ENCODE peak calls at places on chromosomes 7 and 10, in five cellular contexts. Z is H9, N is brain microvascular endothelial cell, G is omental fat pad, E is MM.1S. Y is an unnamed sample.

GRCh38 chr10:64976150-64976549 is 1454.9 kb downstream of the REEP3 start:
- DNase-seq in Z (no peak), N (no peak), G (no peak), E (no peak), Y (no peak)

GRCh38 chr10:30671011-30671616 is 41.6 kb upstream of the LYZL2 start:
- DNase-seq in Z (peak; percentile 53), N (peak; percentile 60), G (no peak), E (peak; percentile 70), Y (peak; percentile 40)

GRCh38 chr10:94210465-94211186 is 152.1 kb downstream of the NOC3L start:
- DNase-seq in Z (no peak), N (no peak), G (no peak), E (no peak), Y (no peak)

GRCh38 chr7:101818699-101819071 is 1.3 kb downstream of the CUX1 start:
- DNase-seq in Z (no peak), N (no peak), G (no peak), E (no peak), Y (no peak)

GRCh38 chr7:78924581-78924980 is 528.9 kb downstream of the MAGI2 start:
- DNase-seq in Z (no peak), N (peak; percentile 20), G (no peak), E (no peak), Y (no peak)

GRCh38 chr7:154984601-154985188 is 18.2 kb downstream of the PAXIP1 start:
- DNase-seq in Z (no peak), N (no peak), G (no peak), E (no peak), Y (no peak)

GRCh38 chr10:101003639-101004206 is 4.1 kb downstream of the LZTS2 start:
- DNase-seq in Z (no peak), N (no peak), G (no peak), E (no peak), Y (no peak)

GRCh38 chr7:158933468-158934139 is 77.2 kb downstream of the DYNC2I1 start:
- DNase-seq in Z (no peak), N (no peak), G (no peak), E (no peak), Y (no peak)

GRCh38 chr7:64625114-64626082 is 40.5 kb upstream of the ZNF107 start:
- DNase-seq in Z (no peak), N (no peak), G (no peak), E (peak; percentile 34), Y (peak; percentile 9)

GRCh38 chr10:59362184-59362966 is at the start of gene FAM13C:
- DNase-seq in Z (peak; percentile 85), N (peak; percentile 46), G (no peak), E (peak; percentile 64), Y (peak; percentile 30)

GRCh38 chr10:126474031-126474430 is 85.8 kb upstream of the ADAM12 start:
- DNase-seq in Z (no peak), N (no peak), G (no peak), E (no peak), Y (no peak)

GRCh38 chr7:30828591-30828990 is 57.4 kb downstream of the MINDY4 start:
- DNase-seq in Z (no peak), N (no peak), G (no peak), E (no peak), Y (no peak)

GRCh38 chr7:108014747-108015682 is 12.1 kb upstream of the LAMB1 start:
- DNase-seq in Z (no peak), N (no peak), G (no peak), E (no peak), Y (no peak)

GRCh38 chr10:73785721-73786511 is 510 bp downstream of the ZSWIM8 start:
- DNase-seq in Z (peak; percentile 59), N (peak; percentile 52), G (no peak), E (peak; percentile 41), Y (peak; percentile 59)

GRCh38 chr10:46520381-46520780 is 36.1 kb downstream of the GPRIN2 start:
- DNase-seq in Z (no peak), N (no peak), G (no peak), E (no peak), Y (no peak)

GRCh38 chr7:135427166-135427565 is 82.7 kb downstream of the CNOT4 start:
- DNase-seq in Z (no peak), N (no peak), G (no peak), E (no peak), Y (no peak)

GRCh38 chr7:27165089-27165654 is at the start of gene HOXA9:
- DNase-seq in Z (no peak), N (no peak), G (no peak), E (no peak), Y (no peak)

GRCh38 chr7:45021604-45022296 is 21.7 kb downstream of the CCM2 start:
- DNase-seq in Z (no peak), N (peak; percentile 57), G (no peak), E (no peak), Y (no peak)

GRCh38 chr7:80882213-80882801 is 36.5 kb downstream of the SEMA3C start:
- DNase-seq in Z (no peak), N (no peak), G (no peak), E (no peak), Y (no peak)

GRCh38 chr10:122993797-122994336 is 13.7 kb downstream of the PSTK start:
- DNase-seq in Z (no peak), N (no peak), G (no peak), E (no peak), Y (no peak)

DNA sequence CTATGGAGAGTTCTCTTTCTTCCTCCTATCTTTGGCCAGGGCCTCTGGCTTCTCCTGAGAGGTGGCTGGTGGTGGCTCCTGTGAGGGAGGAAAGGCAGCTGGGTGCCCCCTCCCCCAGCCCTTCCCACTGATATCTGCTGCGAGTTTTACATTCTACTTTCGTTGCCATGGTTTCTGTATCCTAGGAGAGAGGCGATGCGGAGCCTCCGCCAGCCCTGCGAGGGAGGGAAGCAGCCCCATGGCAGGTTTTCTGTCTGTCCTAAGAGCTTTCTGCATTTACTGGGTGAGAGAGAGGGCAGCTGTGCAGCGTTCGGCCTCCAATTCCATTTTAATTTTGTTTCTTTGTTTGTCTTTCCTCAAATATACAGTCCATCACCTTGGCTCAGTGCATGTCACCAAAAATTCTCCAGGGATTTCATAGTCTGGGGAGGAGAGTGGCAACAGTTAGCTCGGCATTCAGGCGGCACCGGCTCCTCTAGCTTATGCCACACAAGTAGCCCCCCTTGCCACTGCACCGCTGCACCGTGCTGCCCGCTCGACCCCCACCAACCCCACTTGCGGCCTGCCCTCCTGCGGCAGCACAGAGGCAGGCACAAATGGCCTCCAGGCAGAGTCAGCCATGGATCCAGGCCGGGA is 20.4 kb downstream of the DNAJB12 start:
- DNase-seq in Z (peak; percentile 77), N (peak; percentile 89), G (no peak), E (no peak), Y (no peak)
- TF ChIP-seq CTCF in Z (no peak), N (no peak), G (no peak), E (no peak), Y (no peak)

DNA sequence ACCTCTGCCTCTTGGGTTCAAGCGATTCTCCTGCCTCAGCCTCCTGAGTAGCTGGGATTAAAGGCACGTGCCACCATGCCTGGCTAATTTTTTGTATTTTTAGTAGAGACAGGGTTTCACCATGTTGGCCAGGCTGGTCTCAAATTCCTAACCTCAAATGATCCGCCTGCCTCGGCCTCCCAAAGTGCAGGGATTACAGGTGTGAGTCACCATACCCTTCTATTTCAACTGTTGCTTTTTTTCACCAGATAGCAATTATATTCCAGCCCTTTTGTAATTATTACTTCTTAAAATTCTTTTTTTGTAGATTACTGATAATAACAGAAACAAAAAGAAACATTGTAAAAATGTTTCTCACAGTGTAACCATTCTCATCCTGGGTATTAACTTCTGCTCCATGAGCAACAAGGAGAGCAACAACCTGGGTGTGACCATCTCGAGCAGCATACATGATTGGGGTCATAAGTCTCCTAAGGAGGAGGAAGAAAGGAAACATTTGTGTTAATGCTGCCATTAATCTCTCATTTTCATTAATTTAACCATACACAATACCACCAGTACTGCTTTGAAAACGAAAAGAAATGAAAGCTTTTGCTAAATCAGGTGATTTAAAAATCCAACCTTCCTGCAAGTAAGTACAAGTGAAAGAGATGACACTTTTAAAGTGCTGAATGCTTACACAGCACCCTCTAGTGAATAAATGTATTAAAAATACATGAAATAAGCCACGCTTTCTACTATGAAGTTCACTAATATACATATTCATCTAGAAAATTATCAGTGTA is 41.8 kb downstream of the ASZ1 start:
- DNase-seq in Z (no peak), N (no peak), G (no peak), E (peak; percentile 79), Y (peak; percentile 15)
- TF ChIP-seq CTCF in Z (peak; percentile 53), N (peak; percentile 4), G (no peak), E (peak; percentile 81), Y (no peak)

GRCh38 chr7:47535033-47535703 is 46.7 kb downstream of the TNS3 start:
- DNase-seq in Z (no peak), N (no peak), G (no peak), E (no peak), Y (no peak)

GRCh38 chr7:47536705-47537611 is 45.0 kb downstream of the TNS3 start:
- DNase-seq in Z (peak; percentile 50), N (peak; percentile 40), G (no peak), E (no peak), Y (no peak)

GRCh38 chr7:47535704-47536628 is 45.9 kb downstream of the TNS3 start:
- DNase-seq in Z (no peak), N (no peak), G (no peak), E (no peak), Y (no peak)

GRCh38 chr7:47531584-47532492 is 50.1 kb downstream of the TNS3 start:
- DNase-seq in Z (no peak), N (no peak), G (no peak), E (no peak), Y (no peak)

GRCh38 chr7:47534322-47535032 is 47.4 kb downstream of the TNS3 start:
- DNase-seq in Z (no peak), N (no peak), G (no peak), E (no peak), Y (no peak)
- TF ChIP-seq CTCF in Z (peak; percentile 45), N (peak; percentile 35), G (no peak), E (no peak), Y (no peak)

DNA sequence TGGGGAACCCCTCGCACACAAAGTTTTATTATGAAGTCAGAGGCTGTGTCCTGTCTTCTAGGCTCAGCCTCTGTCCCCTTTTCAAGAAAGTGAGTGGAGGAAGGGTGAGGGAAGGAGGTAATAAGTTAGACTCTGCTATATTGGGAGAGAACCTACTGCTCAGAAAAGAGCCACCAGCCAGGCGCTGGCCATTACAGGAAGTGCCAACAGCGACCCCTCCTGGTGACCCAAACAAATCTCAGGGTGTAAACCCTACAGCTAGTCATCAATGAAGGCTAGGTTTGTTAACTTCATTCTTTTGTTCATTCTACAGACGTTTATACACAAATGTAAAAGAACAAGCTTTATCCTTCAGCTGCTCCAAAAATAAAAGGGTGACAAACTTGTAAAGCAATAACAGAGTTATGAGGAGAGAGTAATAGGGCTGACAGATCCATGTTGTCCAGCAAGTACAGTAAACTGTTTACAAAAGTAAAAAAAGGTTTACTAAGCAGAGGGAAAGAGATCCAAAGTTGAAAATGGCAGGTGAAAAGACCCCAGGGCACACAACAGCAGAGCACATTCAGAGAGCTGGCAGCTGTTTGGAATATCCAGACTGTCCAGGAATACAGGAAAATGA is 82.7 kb downstream of the FAM204A start:
- DNase-seq in Z (peak; percentile 71), N (no peak), G (no peak), E (peak; percentile 29), Y (peak; percentile 39)
- TF ChIP-seq CTCF in Z (peak; percentile 93), N (peak; percentile 70), G (no peak), E (peak; percentile 62), Y (peak; percentile 30)

Y was measured in GM20000.